ENCODE peak calls at places on chromosomes 2 and 18, in four cellular contexts. O is IMR-90, V is endothelial cell of umbilical vein, G is K562. F is an unnamed sample.

GRCh38 chr18:23166863-23167531 is 31.7 kb downstream of the CABLES1 start:
- DNase-seq in O (no peak), V (peak; percentile 50), G (no peak), F (no peak)

GRCh38 chr2:20539776-20540586 is 93.1 kb downstream of the RHOB start:
- DNase-seq in O (no peak), V (no peak), G (peak; percentile 27), F (no peak)

GRCh38 chr2:215668329-215668728 is 232.5 kb upstream of the FN1 start:
- DNase-seq in O (no peak), V (no peak), G (no peak), F (no peak)

GRCh38 chr2:210630904-210631560 is 74.6 kb downstream of the CPS1 start:
- DNase-seq in O (no peak), V (no peak), G (no peak), F (no peak)

GRCh38 chr2:238380785-238381184 is 45.9 kb upstream of the ASB1 start:
- DNase-seq in O (peak; percentile 74), V (peak; percentile 8), G (no peak), F (no peak)

GRCh38 chr2:238202326-238203103 is 980 bp downstream of the ILKAP start:
- DNase-seq in O (peak; percentile 18), V (peak; percentile 39), G (no peak), F (no peak)

GRCh38 chr2:219911541-219911940 is 284.1 kb downstream of the SLC4A3 start:
- DNase-seq in O (no peak), V (no peak), G (no peak), F (no peak)

GRCh38 chr2:17543848-17544645 is 3.6 kb downstream of the VSNL1 start:
- DNase-seq in O (peak; percentile 31), V (no peak), G (no peak), F (no peak)

GRCh38 chr2:197137234-197137633 is 173.3 kb downstream of the ANKRD44 start:
- DNase-seq in O (peak; percentile 77), V (peak; percentile 79), G (no peak), F (no peak)

GRCh38 chr2:240326246-240326645 is 109.2 kb upstream of the GPC1 start:
- DNase-seq in O (peak; percentile 16), V (no peak), G (no peak), F (no peak)

GRCh38 chr2:38935568-38936172 is 46.0 kb downstream of the ARHGEF33 start:
- DNase-seq in O (peak; percentile 84), V (no peak), G (no peak), F (no peak)

GRCh38 chr2:143357956-143358355 is 228.7 kb downstream of the ARHGAP15 start:
- DNase-seq in O (no peak), V (no peak), G (no peak), F (no peak)

GRCh38 chr2:72952110-72952823 is 34.9 kb downstream of the EMX1 start:
- DNase-seq in O (no peak), V (no peak), G (peak; percentile 38), F (no peak)

GRCh38 chr2:240232961-240233890 is 92.8 kb upstream of the OTOS start:
- DNase-seq in O (peak; percentile 71), V (peak; percentile 44), G (peak; percentile 91), F (no peak)

GRCh38 chr2:54712516-54712915 is 10.9 kb upstream of the EML6 start:
- DNase-seq in O (no peak), V (no peak), G (no peak), F (no peak)

GRCh38 chr18:51195602-51196115 is 1.8 kb downstream of the MEX3C start:
- DNase-seq in O (peak; percentile 60), V (peak; percentile 80), G (peak; percentile 7), F (no peak)

DNA sequence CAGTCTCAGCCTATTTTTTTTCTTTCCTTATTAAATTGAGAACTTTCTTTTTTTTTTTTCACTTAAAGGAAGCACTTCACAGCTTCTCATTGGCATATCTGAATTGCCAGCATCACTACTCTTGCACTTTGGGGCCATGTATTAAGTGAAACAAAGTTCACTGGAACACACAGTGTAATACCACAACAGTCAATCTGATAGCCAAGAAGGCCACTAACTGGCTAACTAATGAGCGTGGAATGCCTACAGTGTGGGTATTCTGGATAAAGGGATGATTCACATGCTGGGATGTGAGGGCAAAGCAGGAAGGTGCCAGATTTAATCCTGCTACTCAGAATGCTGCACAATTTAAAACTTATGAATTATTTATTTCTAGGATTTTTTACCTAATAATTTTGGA is 11.7 kb upstream of the C18orf63 start:
- DNase-seq in O (peak; percentile 25), V (no peak), G (no peak), F (no peak)
- TF ChIP-seq FOS in O (no peak), V (no peak), G (no peak), F (no peak)

GRCh38 chr2:30705711-30706533 is 101.3 kb downstream of the CAPN13 start:
- DNase-seq in O (no peak), V (no peak), G (no peak), F (no peak)

GRCh38 chr2:30706534-30707303 is 100.5 kb downstream of the CAPN13 start:
- DNase-seq in O (peak; percentile 60), V (peak; percentile 40), G (peak; percentile 62), F (peak; percentile 27)

GRCh38 chr2:30705056-30705455 is 102.2 kb downstream of the CAPN13 start:
- DNase-seq in O (no peak), V (no peak), G (no peak), F (no peak)

GRCh38 chr2:30701782-30702181 is 105.5 kb downstream of the CAPN13 start:
- DNase-seq in O (no peak), V (no peak), G (no peak), F (no peak)

DNA sequence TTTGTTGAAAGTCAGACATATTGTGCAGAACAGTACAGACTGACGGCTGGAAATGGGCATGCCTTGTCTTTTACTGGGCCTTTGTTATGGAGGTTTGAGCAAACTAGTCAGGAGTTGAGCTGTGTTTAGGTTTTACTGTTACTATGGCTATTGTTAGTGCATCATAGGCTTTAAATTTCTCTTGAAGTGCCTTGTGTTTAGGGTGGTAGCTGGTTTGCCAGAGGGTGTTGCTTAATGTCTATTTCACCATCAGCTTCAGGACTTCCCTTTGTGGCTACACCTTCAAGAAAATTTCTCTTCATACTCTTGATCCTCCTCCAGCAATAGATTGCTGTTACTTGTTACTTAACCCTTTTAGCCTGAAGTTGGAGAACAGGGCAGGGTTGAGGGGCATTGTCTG is 104.6 kb downstream of the CAPN13 start:
- DNase-seq in O (no peak), V (no peak), G (no peak), F (no peak)
- TF ChIP-seq FOS in O (no peak), V (no peak), G (no peak), F (no peak)

GRCh38 chr2:188193230-188193629 is 98.4 kb upstream of the GULP1 start:
- DNase-seq in O (peak; percentile 4), V (no peak), G (no peak), F (no peak)

GRCh38 chr2:188187726-188188125 is 103.9 kb upstream of the GULP1 start:
- DNase-seq in O (no peak), V (no peak), G (no peak), F (no peak)

DNA sequence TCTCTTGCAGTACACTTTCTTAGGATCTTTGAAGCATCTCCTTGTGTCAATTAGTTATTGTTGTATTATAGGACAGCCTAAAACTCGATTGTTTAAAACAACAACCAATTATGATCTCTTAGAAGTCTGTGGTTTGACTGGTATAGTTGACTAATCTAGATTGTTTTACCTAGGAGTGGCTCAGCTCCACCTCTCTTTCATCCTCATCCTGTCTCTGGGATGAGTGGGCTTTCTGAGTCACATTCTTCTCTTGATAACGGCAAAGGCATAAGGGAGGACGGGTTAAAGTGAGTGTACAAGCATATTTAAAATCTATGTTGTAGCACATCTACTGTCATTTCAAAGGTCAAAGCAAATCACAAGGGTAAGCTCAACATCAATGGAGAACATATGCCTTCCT is 102.3 kb upstream of the GULP1 start:
- DNase-seq in O (peak; percentile 83), V (no peak), G (no peak), F (no peak)
- TF ChIP-seq FOS in O (peak; percentile 41), V (peak; percentile 56), G (no peak), F (no peak)

GRCh38 chr2:117885308-117885707 is 70.8 kb downstream of the DDX18 start:
- DNase-seq in O (no peak), V (no peak), G (no peak), F (no peak)

GRCh38 chr2:117888897-117889296 is 74.4 kb downstream of the DDX18 start:
- DNase-seq in O (no peak), V (no peak), G (no peak), F (no peak)
- TF ChIP-seq FOS in O (no peak), V (no peak), G (no peak), F (no peak)

GRCh38 chr2:154616659-154617058 is 81.8 kb upstream of the KCNJ3 start:
- DNase-seq in O (no peak), V (no peak), G (no peak), F (no peak)
- TF ChIP-seq FOS in O (no peak), V (no peak), G (no peak), F (no peak)

GRCh38 chr2:42895134-42895795 is 102.9 kb upstream of the HAAO start:
- DNase-seq in O (peak; percentile 34), V (no peak), G (no peak), F (no peak)
- TF ChIP-seq FOS in O (no peak), V (no peak), G (no peak), F (no peak)

DNA sequence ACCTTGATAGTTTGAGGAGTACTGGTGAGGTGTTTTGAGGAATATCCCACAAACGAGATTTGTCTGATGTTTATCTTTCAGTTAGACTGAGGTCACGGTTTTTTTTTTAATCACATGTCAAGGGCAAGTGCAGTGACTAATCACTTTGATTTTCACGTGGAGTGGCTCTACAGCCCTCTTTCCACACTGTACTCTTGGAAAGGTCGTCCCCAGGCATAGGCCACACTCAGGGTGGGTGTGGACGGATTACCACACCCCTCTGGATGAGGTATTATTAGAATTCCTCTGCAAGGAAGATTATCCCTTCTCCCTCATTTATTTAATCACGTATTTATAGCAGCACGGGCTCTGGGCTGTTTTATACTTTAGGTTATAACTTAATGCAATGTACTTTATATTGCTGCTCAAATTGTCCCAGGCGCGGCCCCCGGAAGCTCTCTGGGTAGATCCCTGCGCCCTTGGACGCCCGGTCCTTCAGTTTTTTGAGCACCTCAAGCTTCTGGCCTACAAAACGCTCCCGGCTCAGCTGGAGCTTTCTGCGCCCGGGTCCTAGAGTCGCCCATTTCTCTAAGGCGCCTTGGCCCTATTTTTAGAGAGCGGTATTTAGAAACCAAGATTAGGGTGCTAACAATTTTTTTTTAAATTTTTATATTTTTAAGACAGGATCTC is 515 bp upstream of the PLEKHB2 start:
- DNase-seq in O (peak; percentile 61), V (peak; percentile 50), G (peak; percentile 59), F (peak; percentile 5)
- TF ChIP-seq FOS in O (peak; percentile 40), V (peak; percentile 30), G (no peak), F (no peak)